ENCODE peak calls at places on chromosomes 16 and 17, in ten cellular contexts. B is PC-3; D is heart right ventricle; Q is HepG2; W is heart left ventricle; C is right cardiac atrium; T is lower lobe of right lung; N is CD4-positive, alpha-beta T cell; R is upper lobe of right lung; O is CD4-positive, CD25-positive, alpha-beta regulatory T cell. A is an unnamed sample. For H3K9me3, the result is how much of the 10 kb centered on the place peaks cover.

GRCh38 chr16:23577493-23577892 is 18.6 kb downstream of the NDUFAB1 start:
- ATAC-seq in B (no peak), C (no peak), O (no peak), R (no peak), T (no peak), W (peak), Q (peak), N (no peak), D (no peak), A (no peak)

GRCh38 chr16:15539197-15539596 is 103.8 kb downstream of the MARF1 start:
- ATAC-seq in W (no peak), T (no peak), O (no peak), N (no peak), B (peak), D (no peak), Q (peak), C (no peak), R (no peak), A (no peak)

GRCh38 chr16:85253127-85253941 is 141.1 kb upstream of the CIBAR2 start:
- ATAC-seq in R (peak), W (peak), T (peak), C (peak), D (peak), O (peak), Q (peak), B (peak), N (peak), A (peak)

GRCh38 chr17:40562841-40563370 is 2.4 kb downstream of the CCR7 start:
- ATAC-seq in B (no peak), Q (no peak), W (no peak), O (no peak), N (no peak), C (no peak), D (no peak), R (no peak), T (no peak), A (no peak)

GRCh38 chr16:54240180-54241125 is 46.1 kb downstream of the IRX3 start:
- ATAC-seq in O (no peak), B (no peak), R (no peak), W (peak), D (peak), T (no peak), N (no peak), C (peak), Q (no peak), A (no peak)

GRCh38 chr16:23469814-23470213 is 16.8 kb upstream of the COG7 start:
- ATAC-seq in B (peak), C (no peak), D (no peak), Q (no peak), N (no peak), R (peak), T (peak), O (no peak), W (no peak), A (no peak)

GRCh38 chr17:76003915-76004314 is 3.3 kb downstream of the CDK3 start:
- ATAC-seq in W (no peak), Q (peak), T (no peak), R (no peak), N (no peak), C (no peak), B (no peak), D (no peak), O (no peak), A (no peak)

GRCh38 chr17:1089915-1090314 is 89.9 kb downstream of the ABR start:
- ATAC-seq in O (no peak), D (no peak), W (no peak), Q (no peak), C (peak), R (peak), N (no peak), B (no peak), T (peak), A (peak)

GRCh38 chr16:81729451-81729850 is 49.6 kb upstream of the PLCG2 start:
- ATAC-seq in D (no peak), C (no peak), Q (peak), O (no peak), R (no peak), W (no peak), B (no peak), T (no peak), N (no peak), A (no peak)

GRCh38 chr16:81838794-81839193 is 59.7 kb downstream of the PLCG2 start:
- ATAC-seq in N (no peak), T (no peak), B (peak), D (no peak), C (no peak), Q (no peak), O (no peak), R (no peak), W (no peak), A (no peak)

GRCh38 chr17:79799538-79800324 is 2.9 kb upstream of the CBX8 start:
- ATAC-seq in B (no peak), T (no peak), D (no peak), Q (no peak), R (no peak), C (no peak), O (no peak), W (no peak), N (no peak), A (no peak)

GRCh38 chr17:36082062-36082461 is 7.9 kb downstream of the CCL3 start:
- ATAC-seq in Q (no peak), D (no peak), R (no peak), O (no peak), C (no peak), W (no peak), B (no peak), N (no peak), T (peak), A (no peak)

GRCh38 chr16:15947983-15948509 is 1.4 kb upstream of the ABCC1 start:
- ATAC-seq in N (no peak), Q (no peak), B (no peak), T (no peak), R (no peak), C (no peak), W (no peak), O (no peak), D (no peak), A (no peak)

GRCh38 chr16:76976101-76976500 is 214.9 kb upstream of the MON1B start:
- ATAC-seq in O (no peak), D (no peak), B (no peak), T (no peak), C (no peak), N (no peak), R (no peak), Q (no peak), W (no peak), A (no peak)

GRCh38 chr17:54536306-54536705 is 364.3 kb upstream of the TOM1L1 start:
- ATAC-seq in R (no peak), N (no peak), B (no peak), D (no peak), O (no peak), C (no peak), Q (no peak), T (no peak), W (no peak), A (no peak)
- H3K9me3 ChIP-seq in R (under half), N (under half), B (under half), D (under half), O (under half), C (under half), Q (under half), T (under half), W (under half), A (under half)

GRCh38 chr17:81365148-81365600 is 30.1 kb upstream of the BAHCC1 start:
- ATAC-seq in N (peak), B (peak), C (peak), D (peak), W (peak), Q (no peak), O (peak), T (peak), R (peak), A (peak)

GRCh38 chr17:81366648-81367047 is 28.6 kb upstream of the BAHCC1 start:
- ATAC-seq in T (no peak), Q (no peak), B (no peak), R (no peak), W (no peak), D (no peak), C (no peak), O (no peak), N (no peak), A (no peak)

GRCh38 chr17:81367171-81367570 is 28.1 kb upstream of the BAHCC1 start:
- ATAC-seq in Q (no peak), W (no peak), O (no peak), D (no peak), T (no peak), N (no peak), C (no peak), B (no peak), R (no peak), A (no peak)

GRCh38 chr17:81364278-81365147 is 30.7 kb upstream of the BAHCC1 start:
- ATAC-seq in D (no peak), W (no peak), R (no peak), O (no peak), C (peak), Q (no peak), T (peak), N (no peak), B (no peak), A (no peak)

GRCh38 chr17:81365601-81366585 is 29.4 kb upstream of the BAHCC1 start:
- ATAC-seq in C (peak), W (peak), Q (peak), T (peak), O (peak), B (peak), R (peak), N (peak), D (peak), A (peak)
- H3K27ac ChIP-seq in C (no peak), W (no peak), Q (no peak), T (peak), O (no peak), B (peak), R (peak), N (no peak), D (no peak), A (peak)

DNA sequence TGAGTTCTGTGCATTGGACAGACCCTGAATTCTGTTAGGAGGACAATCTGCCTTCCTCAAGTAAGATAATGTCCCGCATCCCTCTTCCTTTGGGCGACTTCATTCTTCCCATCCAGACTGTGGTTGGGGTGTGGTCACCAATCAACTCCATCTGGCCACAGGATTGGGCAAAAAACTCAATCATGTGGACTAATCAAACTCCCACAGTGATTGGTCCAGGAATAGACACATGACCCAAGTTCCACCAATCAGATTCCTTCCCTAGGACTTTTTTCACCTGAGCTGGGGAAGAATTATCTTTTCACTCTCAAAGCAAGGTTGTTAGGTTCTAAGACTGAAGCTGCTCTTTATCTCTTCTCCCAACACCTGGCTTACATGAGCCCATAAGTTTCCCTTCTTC is 13.2 kb upstream of the NKD1 start:
- ATAC-seq in D (no peak), C (no peak), R (no peak), N (no peak), T (no peak), O (no peak), B (no peak), W (no peak), Q (no peak), A (no peak)
- H3K9me3 ChIP-seq in D (under half), C (under half), R (under half), N (under half), T (under half), O (under half), B (under half), W (under half), Q (under half), A (under half)

DNA sequence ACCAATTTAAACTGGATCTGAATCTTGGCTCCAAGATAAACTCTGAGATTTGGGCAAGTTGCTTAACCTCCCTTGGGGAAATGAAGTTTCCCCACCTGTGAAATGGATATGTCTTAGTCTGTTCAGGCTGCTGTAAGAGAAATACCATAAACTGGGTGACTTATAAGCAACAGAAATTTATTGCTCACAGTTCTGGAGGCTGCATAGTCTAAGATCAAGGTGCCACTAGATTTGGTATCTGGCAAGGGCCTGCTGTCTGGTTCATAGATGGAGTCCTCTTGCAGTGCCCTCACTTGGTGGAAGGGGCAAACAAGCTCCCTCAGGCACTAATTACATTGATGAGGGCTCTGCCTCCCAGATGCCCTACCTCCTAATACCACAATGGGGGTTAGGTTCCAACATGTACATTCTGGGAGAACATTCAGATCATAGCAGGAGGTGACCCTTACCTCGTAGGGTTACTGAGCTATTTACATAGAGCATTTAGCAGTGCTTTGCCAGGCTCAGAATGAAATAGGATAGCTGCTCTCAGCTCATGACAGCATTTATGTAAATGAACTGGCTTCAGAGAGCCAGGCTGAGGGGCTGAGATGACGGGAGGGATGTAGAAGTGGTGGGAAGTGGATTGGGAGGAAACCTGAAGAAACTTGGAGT is 83.9 kb downstream of the SPECC1 start:
- ATAC-seq in Q (no peak), O (no peak), R (no peak), N (no peak), C (no peak), T (no peak), B (no peak), D (no peak), W (no peak), A (no peak)
- H3K27ac ChIP-seq in Q (no peak), O (no peak), R (peak), N (no peak), C (peak), T (no peak), B (no peak), D (peak), W (peak), A (peak)

GRCh38 chr16:35195173-35195863 is 1735.9 kb downstream of the TP53TG3F start:
- ATAC-seq in W (no peak), O (no peak), B (no peak), D (no peak), C (no peak), R (no peak), Q (no peak), T (no peak), N (no peak), A (no peak)

GRCh38 chr16:35194681-35195080 is 1735.3 kb downstream of the TP53TG3F start:
- ATAC-seq in R (no peak), C (no peak), O (no peak), D (no peak), W (no peak), T (no peak), N (no peak), Q (no peak), B (no peak), A (no peak)

GRCh38 chr16:35197656-35198055 is 1738.2 kb downstream of the TP53TG3F start:
- ATAC-seq in W (no peak), B (no peak), D (no peak), C (no peak), R (no peak), T (no peak), Q (no peak), N (no peak), O (no peak), A (no peak)

GRCh38 chr16:35196313-35196712 is 1736.9 kb downstream of the TP53TG3F start:
- ATAC-seq in B (no peak), W (no peak), R (no peak), O (no peak), T (no peak), Q (no peak), C (no peak), D (no peak), N (no peak), A (no peak)

DNA sequence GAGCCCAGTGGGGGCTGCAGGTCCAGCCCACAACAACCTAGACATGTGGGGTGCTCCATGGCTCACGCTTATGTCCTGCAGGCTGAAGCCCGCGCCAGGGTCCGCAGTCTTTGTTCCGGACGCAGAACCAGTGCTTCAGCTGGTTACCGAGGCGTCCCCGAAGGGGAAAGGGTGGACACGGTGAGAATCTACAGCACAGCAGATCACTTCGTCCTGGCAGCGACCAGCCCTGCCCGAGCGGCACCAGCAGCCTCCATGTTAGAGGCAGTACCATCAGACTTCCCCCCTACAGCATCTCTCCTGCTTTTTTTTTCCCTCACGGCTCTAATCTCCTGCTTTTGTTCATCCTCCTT is 1736.4 kb downstream of the TP53TG3F start:
- ATAC-seq in Q (no peak), T (no peak), B (no peak), W (no peak), R (no peak), N (no peak), D (no peak), C (no peak), O (no peak), A (no peak)
- H3K9me3 ChIP-seq in Q (half or more), T (under half), B (under half), W (under half), R (under half), N (under half), D (under half), C (under half), O (under half), A (under half)

GRCh38 chr17:38728290-38728831 is 1.8 kb upstream of the CISD3 start:
- ATAC-seq in C (no peak), B (no peak), Q (no peak), T (no peak), N (peak), W (no peak), D (no peak), R (peak), O (peak), A (no peak)
- H3K27ac ChIP-seq in C (no peak), B (no peak), Q (no peak), T (peak), N (peak), W (no peak), D (peak), R (peak), O (peak), A (peak)

GRCh38 chr16:90077757-90078593 is 844 bp upstream of the PRDM7 start:
- ATAC-seq in W (peak), R (peak), Q (peak), D (peak), T (peak), N (peak), C (peak), O (peak), B (peak), A (peak)
- H3K9me3 ChIP-seq in W (under half), R (under half), Q (under half), D (under half), T (under half), N (under half), C (under half), O (under half), B (under half), A (under half)

DNA sequence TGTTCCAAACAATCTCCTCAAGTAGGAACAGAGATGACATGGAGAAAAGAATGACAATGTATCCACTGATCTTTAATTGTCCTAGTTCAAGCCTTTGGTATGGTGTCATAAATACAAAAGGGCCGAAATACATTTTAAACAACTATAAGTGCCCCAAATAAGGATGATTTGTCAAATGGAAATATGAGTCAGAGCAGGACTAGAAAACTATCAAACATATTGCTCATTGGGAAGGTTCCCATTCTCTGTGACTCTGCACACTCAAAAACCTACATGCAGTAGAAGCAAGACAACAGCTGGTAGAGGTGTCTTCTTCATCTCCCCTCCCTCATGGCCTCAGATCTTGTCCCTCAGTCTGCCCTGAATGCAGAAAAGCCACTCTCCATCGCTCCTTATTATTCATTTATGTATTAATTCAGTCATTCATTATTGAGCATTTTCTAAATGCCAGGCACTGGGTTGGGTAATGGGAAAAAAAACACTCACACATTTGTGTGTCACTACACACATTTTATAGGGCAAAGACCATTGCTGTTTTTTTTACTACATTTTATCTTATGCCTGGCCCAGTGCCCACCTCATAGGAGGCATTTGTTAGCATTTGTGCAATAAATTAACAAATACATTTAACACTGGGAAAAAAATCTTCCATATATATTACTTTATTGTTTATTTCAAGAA is 10.1 kb downstream of the CA10 start:
- ATAC-seq in O (no peak), C (no peak), B (no peak), W (no peak), R (no peak), Q (no peak), N (no peak), T (no peak), D (no peak), A (no peak)
- H3K27ac ChIP-seq in O (no peak), C (no peak), B (peak), W (no peak), R (no peak), Q (no peak), N (no peak), T (no peak), D (no peak), A (no peak)

DNA sequence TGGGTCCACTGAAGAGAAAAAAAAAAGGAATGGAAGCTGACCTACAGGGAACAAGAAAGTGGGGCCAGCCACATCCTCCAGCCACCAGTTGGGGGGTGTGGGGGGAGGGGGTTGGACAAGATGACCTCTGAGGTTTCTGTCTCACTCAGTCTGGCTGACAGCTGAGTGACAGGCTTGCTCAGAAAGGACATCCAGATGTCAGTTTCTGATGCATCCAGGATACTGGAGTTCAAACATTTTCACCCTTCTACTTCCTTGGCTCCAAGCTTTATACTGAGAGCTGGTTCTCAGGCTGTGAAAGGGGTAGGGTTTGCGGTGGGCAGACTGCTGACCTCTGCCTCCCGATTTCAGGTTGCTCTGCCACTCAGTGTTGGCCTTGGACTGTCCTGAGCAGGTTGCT is 2178.3 kb downstream of the TP53TG3F start:
- ATAC-seq in W (no peak), O (no peak), N (no peak), Q (no peak), B (no peak), T (no peak), D (no peak), R (no peak), C (no peak), A (no peak)
- H3K9me3 ChIP-seq in W (under half), O (half or more), N (under half), Q (half or more), B (under half), T (under half), D (under half), R (under half), C (under half), A (under half)